ENCODE peak calls at places on chromosomes 1 and 21, in four cellular contexts. One of them, this sample, is unnamed.

GRCh38 chr1:204685236-204686006 is at the start of gene LRRN2:
- DNase-seq in NCI-H345: peak
- DNase-seq in smooth muscle cell of the brain vasculature: no peak
- DNase-seq in naive B cell: no peak
- DNase-seq in this sample: no peak

GRCh38 chr1:189141056-189141455 is 1336.6 kb downstream of the BRINP3 start:
- DNase-seq in NCI-H345: no peak
- DNase-seq in smooth muscle cell of the brain vasculature: no peak
- DNase-seq in naive B cell: no peak
- DNase-seq in this sample: no peak

GRCh38 chr21:27269646-27270045 is 302.8 kb upstream of the ADAMTS5 start:
- DNase-seq in NCI-H345: no peak
- DNase-seq in smooth muscle cell of the brain vasculature: no peak
- DNase-seq in naive B cell: no peak
- DNase-seq in this sample: peak

GRCh38 chr1:51750218-51750617 is 128.3 kb downstream of the NRDC start:
- DNase-seq in NCI-H345: no peak
- DNase-seq in smooth muscle cell of the brain vasculature: no peak
- DNase-seq in naive B cell: no peak
- DNase-seq in this sample: no peak

GRCh38 chr1:197838836-197839235 is 63.6 kb upstream of the DENND1B start:
- DNase-seq in NCI-H345: no peak
- DNase-seq in smooth muscle cell of the brain vasculature: no peak
- DNase-seq in naive B cell: no peak
- DNase-seq in this sample: peak

GRCh38 chr1:19698181-19698580 is 33.5 kb downstream of the HTR6 start:
- DNase-seq in NCI-H345: no peak
- DNase-seq in smooth muscle cell of the brain vasculature: no peak
- DNase-seq in naive B cell: no peak
- DNase-seq in this sample: no peak

GRCh38 chr1:61914823-61915482 is 172.7 kb downstream of the PATJ start:
- DNase-seq in NCI-H345: no peak
- DNase-seq in smooth muscle cell of the brain vasculature: peak
- DNase-seq in naive B cell: no peak
- DNase-seq in this sample: no peak

GRCh38 chr1:21294266-21295058 is 4.2 kb upstream of the ECE1 start:
- DNase-seq in NCI-H345: no peak
- DNase-seq in smooth muscle cell of the brain vasculature: no peak
- DNase-seq in naive B cell: peak
- DNase-seq in this sample: no peak

GRCh38 chr1:200857804-200858203 is 15.0 kb upstream of the GPR25 start:
- DNase-seq in NCI-H345: no peak
- DNase-seq in smooth muscle cell of the brain vasculature: no peak
- DNase-seq in naive B cell: no peak
- DNase-seq in this sample: no peak

GRCh38 chr1:47612816-47613215 is 175.0 kb downstream of the FOXD2 start:
- DNase-seq in NCI-H345: no peak
- DNase-seq in smooth muscle cell of the brain vasculature: no peak
- DNase-seq in naive B cell: no peak
- DNase-seq in this sample: no peak

GRCh38 chr1:225823811-225824261 is 13.9 kb downstream of the EPHX1 start:
- DNase-seq in NCI-H345: no peak
- DNase-seq in smooth muscle cell of the brain vasculature: no peak
- DNase-seq in naive B cell: no peak
- DNase-seq in this sample: no peak

GRCh38 chr1:175984057-175984812 is 222.9 kb downstream of the COP1 start:
- DNase-seq in NCI-H345: no peak
- DNase-seq in smooth muscle cell of the brain vasculature: no peak
- DNase-seq in naive B cell: no peak
- DNase-seq in this sample: no peak

GRCh38 chr21:27833298-27833697 is 866.4 kb upstream of the ADAMTS5 start:
- DNase-seq in NCI-H345: no peak
- DNase-seq in smooth muscle cell of the brain vasculature: no peak
- DNase-seq in naive B cell: no peak
- DNase-seq in this sample: no peak

GRCh38 chr1:113834716-113835115 is 22.4 kb upstream of the RSBN1 start:
- DNase-seq in NCI-H345: no peak
- DNase-seq in smooth muscle cell of the brain vasculature: no peak
- DNase-seq in naive B cell: no peak
- DNase-seq in this sample: no peak

GRCh38 chr1:158180741-158181576 is at the start of gene CD1D:
- DNase-seq in NCI-H345: no peak
- DNase-seq in smooth muscle cell of the brain vasculature: no peak
- DNase-seq in naive B cell: peak
- DNase-seq in this sample: no peak

GRCh38 chr1:18536943-18537342 is 56.2 kb downstream of the KLHDC7A start:
- DNase-seq in NCI-H345: no peak
- DNase-seq in smooth muscle cell of the brain vasculature: no peak
- DNase-seq in naive B cell: no peak
- DNase-seq in this sample: no peak

GRCh38 chr1:13749543-13750307 is 49.7 kb downstream of the PRDM2 start:
- DNase-seq in NCI-H345: peak
- DNase-seq in smooth muscle cell of the brain vasculature: no peak
- DNase-seq in naive B cell: peak
- DNase-seq in this sample: no peak

GRCh38 chr1:43548285-43549271 is 17.9 kb downstream of the PTPRF start:
- DNase-seq in NCI-H345: no peak
- DNase-seq in smooth muscle cell of the brain vasculature: no peak
- DNase-seq in naive B cell: no peak
- DNase-seq in this sample: no peak

GRCh38 chr21:37451446-37451845 is 84.9 kb downstream of the DYRK1A start:
- DNase-seq in NCI-H345: no peak
- DNase-seq in smooth muscle cell of the brain vasculature: no peak
- DNase-seq in naive B cell: no peak
- DNase-seq in this sample: no peak

GRCh38 chr1:230335861-230336549 is 90.1 kb downstream of the PGBD5 start:
- DNase-seq in NCI-H345: no peak
- DNase-seq in smooth muscle cell of the brain vasculature: no peak
- DNase-seq in naive B cell: no peak
- DNase-seq in this sample: no peak

GRCh38 chr21:35649186-35649585 is 411.1 kb downstream of the SETD4 start:
- DNase-seq in NCI-H345: peak
- DNase-seq in smooth muscle cell of the brain vasculature: no peak
- DNase-seq in naive B cell: no peak
- DNase-seq in this sample: no peak

This sample was measured in fibroblast of the conjunctiva.